ENCODE peak calls at places on chromosome 11, in eight cellular contexts. One of them, this sample, is unnamed.
A peak's percentile ranks its signal among the peaks of the same experiment; 100 is the strongest.

GRCh38 chr11:95067042-95067827 is 516 bp downstream of the SRSF8 start:
- DNase-seq in prostate gland: peak; percentile 67
- DNase-seq in stomach: peak; percentile 82
- DNase-seq in adrenal gland: peak; percentile 89
- DNase-seq in ovary: peak; percentile 85
- DNase-seq in lower leg skin: peak; percentile 96
- DNase-seq in uterus: peak; percentile 90
- DNase-seq in body of pancreas: peak; percentile 85
- DNase-seq in this sample: no peak

GRCh38 chr11:1744137-1744878 is 6.1 kb downstream of the IFITM10 start:
- DNase-seq in prostate gland: no peak
- DNase-seq in stomach: no peak
- DNase-seq in adrenal gland: peak; percentile 79
- DNase-seq in ovary: no peak
- DNase-seq in lower leg skin: peak; percentile 90
- DNase-seq in uterus: no peak
- DNase-seq in body of pancreas: peak; percentile 13
- DNase-seq in this sample: no peak

GRCh38 chr11:112481431-112481830 is 220.8 kb upstream of the PLET1 start:
- DNase-seq in prostate gland: no peak
- DNase-seq in stomach: no peak
- DNase-seq in adrenal gland: no peak
- DNase-seq in ovary: no peak
- DNase-seq in lower leg skin: no peak
- DNase-seq in uterus: no peak
- DNase-seq in body of pancreas: no peak
- DNase-seq in this sample: no peak

GRCh38 chr11:64582885-64583284 is 8.1 kb upstream of the SLC22A12 start:
- DNase-seq in prostate gland: no peak
- DNase-seq in stomach: no peak
- DNase-seq in adrenal gland: no peak
- DNase-seq in ovary: no peak
- DNase-seq in lower leg skin: no peak
- DNase-seq in uterus: no peak
- DNase-seq in body of pancreas: no peak
- DNase-seq in this sample: no peak

GRCh38 chr11:113690619-113691569 is 15.2 kb downstream of the TMPRSS5 start:
- DNase-seq in prostate gland: no peak
- DNase-seq in stomach: peak; percentile 75
- DNase-seq in adrenal gland: peak; percentile 63
- DNase-seq in ovary: no peak
- DNase-seq in lower leg skin: no peak
- DNase-seq in uterus: no peak
- DNase-seq in body of pancreas: no peak
- DNase-seq in this sample: peak; percentile 87

GRCh38 chr11:46295312-46295995 is 18.0 kb downstream of the CREB3L1 start:
- DNase-seq in prostate gland: peak; percentile 73
- DNase-seq in stomach: peak; percentile 61
- DNase-seq in adrenal gland: peak; percentile 85
- DNase-seq in ovary: peak; percentile 81
- DNase-seq in lower leg skin: peak; percentile 94
- DNase-seq in uterus: peak; percentile 80
- DNase-seq in body of pancreas: peak; percentile 66
- DNase-seq in this sample: peak; percentile 94

GRCh38 chr11:116910378-116910777 is 73.0 kb upstream of the APOA1 start:
- DNase-seq in prostate gland: no peak
- DNase-seq in stomach: no peak
- DNase-seq in adrenal gland: no peak
- DNase-seq in ovary: no peak
- DNase-seq in lower leg skin: no peak
- DNase-seq in uterus: no peak
- DNase-seq in body of pancreas: no peak
- DNase-seq in this sample: no peak

GRCh38 chr11:118215262-118215661 is 9.5 kb downstream of the JAML start:
- DNase-seq in prostate gland: no peak
- DNase-seq in stomach: no peak
- DNase-seq in adrenal gland: no peak
- DNase-seq in ovary: no peak
- DNase-seq in lower leg skin: no peak
- DNase-seq in uterus: no peak
- DNase-seq in body of pancreas: no peak
- DNase-seq in this sample: no peak

GRCh38 chr11:96741068-96741467 is 351.3 kb downstream of the JRKL start:
- DNase-seq in prostate gland: no peak
- DNase-seq in stomach: no peak
- DNase-seq in adrenal gland: no peak
- DNase-seq in ovary: no peak
- DNase-seq in lower leg skin: no peak
- DNase-seq in uterus: no peak
- DNase-seq in body of pancreas: no peak
- DNase-seq in this sample: no peak

GRCh38 chr11:15336016-15336415 is 221.3 kb downstream of the INSC start:
- DNase-seq in prostate gland: no peak
- DNase-seq in stomach: no peak
- DNase-seq in adrenal gland: no peak
- DNase-seq in ovary: no peak
- DNase-seq in lower leg skin: no peak
- DNase-seq in uterus: no peak
- DNase-seq in body of pancreas: no peak
- DNase-seq in this sample: no peak

GRCh38 chr11:98711011-98711410 is 309.7 kb upstream of the CNTN5 start:
- DNase-seq in prostate gland: no peak
- DNase-seq in stomach: no peak
- DNase-seq in adrenal gland: no peak
- DNase-seq in ovary: no peak
- DNase-seq in lower leg skin: no peak
- DNase-seq in uterus: no peak
- DNase-seq in body of pancreas: no peak
- DNase-seq in this sample: no peak

GRCh38 chr11:35337136-35337918 is 82.0 kb downstream of the SLC1A2 start:
- DNase-seq in prostate gland: peak; percentile 62
- DNase-seq in stomach: no peak
- DNase-seq in adrenal gland: peak; percentile 45
- DNase-seq in ovary: no peak
- DNase-seq in lower leg skin: no peak
- DNase-seq in uterus: no peak
- DNase-seq in body of pancreas: peak; percentile 15
- DNase-seq in this sample: peak; percentile 70

GRCh38 chr11:86790867-86791849 is 9.2 kb upstream of the PRSS23 start:
- DNase-seq in prostate gland: no peak
- DNase-seq in stomach: no peak
- DNase-seq in adrenal gland: no peak
- DNase-seq in ovary: no peak
- DNase-seq in lower leg skin: no peak
- DNase-seq in uterus: no peak
- DNase-seq in body of pancreas: no peak
- DNase-seq in this sample: no peak

GRCh38 chr11:106974831-106975230 is 43.4 kb downstream of the GUCY1A2 start:
- DNase-seq in prostate gland: no peak
- DNase-seq in stomach: no peak
- DNase-seq in adrenal gland: no peak
- DNase-seq in ovary: no peak
- DNase-seq in lower leg skin: no peak
- DNase-seq in uterus: no peak
- DNase-seq in body of pancreas: no peak
- DNase-seq in this sample: no peak

GRCh38 chr11:107752508-107752907 is 40.7 kb upstream of the SLN start:
- DNase-seq in prostate gland: no peak
- DNase-seq in stomach: no peak
- DNase-seq in adrenal gland: no peak
- DNase-seq in ovary: no peak
- DNase-seq in lower leg skin: no peak
- DNase-seq in uterus: no peak
- DNase-seq in body of pancreas: no peak
- DNase-seq in this sample: no peak

GRCh38 chr11:9082575-9082974 is 8.8 kb downstream of the SCUBE2 start:
- DNase-seq in prostate gland: no peak
- DNase-seq in stomach: no peak
- DNase-seq in adrenal gland: no peak
- DNase-seq in ovary: no peak
- DNase-seq in lower leg skin: no peak
- DNase-seq in uterus: no peak
- DNase-seq in body of pancreas: no peak
- DNase-seq in this sample: no peak

GRCh38 chr11:92383430-92383829 is 158.8 kb downstream of the FAT3 start:
- DNase-seq in prostate gland: no peak
- DNase-seq in stomach: no peak
- DNase-seq in adrenal gland: no peak
- DNase-seq in ovary: no peak
- DNase-seq in lower leg skin: no peak
- DNase-seq in uterus: no peak
- DNase-seq in body of pancreas: no peak
- DNase-seq in this sample: no peak

GRCh38 chr11:108859510-108859909 is 194.6 kb downstream of the DDX10 start:
- DNase-seq in prostate gland: no peak
- DNase-seq in stomach: no peak
- DNase-seq in adrenal gland: no peak
- DNase-seq in ovary: no peak
- DNase-seq in lower leg skin: no peak
- DNase-seq in uterus: no peak
- DNase-seq in body of pancreas: no peak
- DNase-seq in this sample: no peak

GRCh38 chr11:62574363-62575057 is 819 bp upstream of the EEF1G start:
- DNase-seq in prostate gland: no peak
- DNase-seq in stomach: peak; percentile 40
- DNase-seq in adrenal gland: no peak
- DNase-seq in ovary: peak; percentile 50
- DNase-seq in lower leg skin: peak; percentile 90
- DNase-seq in uterus: peak; percentile 58
- DNase-seq in body of pancreas: peak; percentile 46
- DNase-seq in this sample: no peak

GRCh38 chr11:133821776-133822175 is 23.5 kb downstream of the SPATA19 start:
- DNase-seq in prostate gland: peak; percentile 57
- DNase-seq in stomach: peak; percentile 65
- DNase-seq in adrenal gland: peak; percentile 48
- DNase-seq in ovary: no peak
- DNase-seq in lower leg skin: peak; percentile 49
- DNase-seq in uterus: no peak
- DNase-seq in body of pancreas: peak; percentile 55
- DNase-seq in this sample: peak; percentile 42

GRCh38 chr11:102309621-102310541 is 7.4 kb upstream of the BIRC3 start:
- DNase-seq in prostate gland: no peak
- DNase-seq in stomach: no peak
- DNase-seq in adrenal gland: no peak
- DNase-seq in ovary: no peak
- DNase-seq in lower leg skin: no peak
- DNase-seq in uterus: no peak
- DNase-seq in body of pancreas: no peak
- DNase-seq in this sample: no peak

GRCh38 chr11:92969634-92970347 is at the start of gene MTNR1B:
- DNase-seq in prostate gland: no peak
- DNase-seq in stomach: no peak
- DNase-seq in adrenal gland: no peak
- DNase-seq in ovary: no peak
- DNase-seq in lower leg skin: no peak
- DNase-seq in uterus: no peak
- DNase-seq in body of pancreas: no peak
- DNase-seq in this sample: no peak

GRCh38 chr11:104136861-104137260 is 27.1 kb downstream of the PDGFD start:
- DNase-seq in prostate gland: no peak
- DNase-seq in stomach: no peak
- DNase-seq in adrenal gland: no peak
- DNase-seq in ovary: no peak
- DNase-seq in lower leg skin: no peak
- DNase-seq in uterus: no peak
- DNase-seq in body of pancreas: no peak
- DNase-seq in this sample: no peak
- TF ChIP-seq POLR2A in prostate gland: no peak
- TF ChIP-seq POLR2A in stomach: no peak
- TF ChIP-seq POLR2A in adrenal gland: no peak
- TF ChIP-seq POLR2A in ovary: no peak
- TF ChIP-seq POLR2A in lower leg skin: no peak
- TF ChIP-seq POLR2A in uterus: no peak
- TF ChIP-seq POLR2A in body of pancreas: no peak
- TF ChIP-seq POLR2A in this sample: no peak

DNA sequence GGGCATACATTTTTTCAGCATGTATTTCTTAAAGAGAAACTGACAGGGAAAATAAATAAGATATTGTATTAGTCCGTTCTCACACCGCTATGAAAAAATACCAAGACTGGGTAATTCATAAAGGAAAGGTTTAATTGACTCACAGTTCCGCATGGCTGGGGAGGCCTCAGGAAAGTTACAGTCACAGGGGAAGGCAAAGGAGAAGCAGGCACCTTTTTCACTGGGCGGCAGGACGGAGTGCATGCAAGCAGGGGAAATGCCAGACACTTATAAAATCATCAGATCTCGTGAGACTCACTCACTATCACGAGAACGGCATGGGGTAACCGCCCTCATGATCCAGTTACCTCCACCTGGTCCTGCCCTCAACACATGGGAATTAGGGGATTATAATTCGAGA is 44.2 kb downstream of the PPFIA1 start:
- DNase-seq in prostate gland: no peak
- DNase-seq in stomach: no peak
- DNase-seq in adrenal gland: no peak
- DNase-seq in ovary: no peak
- DNase-seq in lower leg skin: no peak
- DNase-seq in uterus: no peak
- DNase-seq in body of pancreas: no peak
- DNase-seq in this sample: no peak
- TF ChIP-seq POLR2A in prostate gland: no peak
- TF ChIP-seq POLR2A in stomach: no peak
- TF ChIP-seq POLR2A in adrenal gland: no peak
- TF ChIP-seq POLR2A in ovary: no peak
- TF ChIP-seq POLR2A in lower leg skin: no peak
- TF ChIP-seq POLR2A in uterus: no peak
- TF ChIP-seq POLR2A in body of pancreas: no peak
- TF ChIP-seq POLR2A in this sample: no peak

DNA sequence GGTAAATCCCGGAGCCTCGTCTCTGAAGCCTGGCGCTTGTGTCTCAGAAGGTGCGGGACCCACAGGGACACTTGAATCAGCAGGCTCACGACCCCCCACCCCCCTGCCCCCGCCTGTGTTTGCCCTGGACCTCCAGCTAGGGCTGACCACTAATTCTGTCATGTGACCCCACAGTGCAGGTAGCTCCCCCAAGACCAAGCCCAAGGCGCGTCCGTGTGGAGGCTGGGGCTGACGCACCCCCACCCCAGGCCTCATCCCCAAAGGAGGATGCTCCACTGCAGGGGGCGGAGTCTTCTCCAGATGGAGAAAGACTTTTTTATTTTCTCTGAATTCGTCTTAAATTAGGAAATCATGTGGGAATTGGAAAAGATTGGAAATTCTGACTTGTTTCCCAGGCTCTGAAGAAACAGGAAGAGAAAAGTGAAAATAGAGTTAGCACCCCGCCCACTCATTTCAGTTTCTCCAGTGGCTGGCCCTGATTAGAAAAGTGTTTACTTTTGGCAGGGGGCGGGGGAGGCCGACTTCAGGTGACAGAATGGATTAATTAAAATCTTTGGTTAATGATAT is 1.0 kb upstream of the RELA start:
- DNase-seq in prostate gland: no peak
- DNase-seq in stomach: peak; percentile 57
- DNase-seq in adrenal gland: peak; percentile 66
- DNase-seq in ovary: peak; percentile 79
- DNase-seq in lower leg skin: peak; percentile 94
- DNase-seq in uterus: peak; percentile 80
- DNase-seq in body of pancreas: no peak
- DNase-seq in this sample: no peak
- TF ChIP-seq POLR2A in prostate gland: peak; percentile 6
- TF ChIP-seq POLR2A in stomach: no peak
- TF ChIP-seq POLR2A in adrenal gland: no peak
- TF ChIP-seq POLR2A in ovary: peak; percentile 47
- TF ChIP-seq POLR2A in lower leg skin: no peak
- TF ChIP-seq POLR2A in uterus: no peak
- TF ChIP-seq POLR2A in body of pancreas: no peak
- TF ChIP-seq POLR2A in this sample: peak; percentile 23

GRCh38 chr11:123035831-123036230 is 26.1 kb downstream of the HSPA8 start:
- DNase-seq in prostate gland: no peak
- DNase-seq in stomach: no peak
- DNase-seq in adrenal gland: no peak
- DNase-seq in ovary: no peak
- DNase-seq in lower leg skin: no peak
- DNase-seq in uterus: no peak
- DNase-seq in body of pancreas: no peak
- DNase-seq in this sample: no peak
- TF ChIP-seq POLR2A in prostate gland: no peak
- TF ChIP-seq POLR2A in stomach: no peak
- TF ChIP-seq POLR2A in adrenal gland: no peak
- TF ChIP-seq POLR2A in ovary: no peak
- TF ChIP-seq POLR2A in lower leg skin: no peak
- TF ChIP-seq POLR2A in uterus: no peak
- TF ChIP-seq POLR2A in body of pancreas: no peak
- TF ChIP-seq POLR2A in this sample: no peak